ENCODE peak calls at places on chromosomes 2 and 18, in four cellular contexts. M is RKO; Y is renal cortical epithelial cell; X is naive thymus-derived CD8-positive, alpha-beta T cell. V is an unnamed sample.

GRCh38 chr2:46871976-46872381 is 43.6 kb downstream of the MCFD2 start:
- DNase-seq in M (no peak), Y (no peak), X (no peak), V (no peak)

GRCh38 chr2:1766851-1767771 is 22.8 kb upstream of the PXDN start:
- DNase-seq in M (no peak), Y (no peak), X (no peak), V (no peak)

GRCh38 chr2:68043719-68044498 is 18.9 kb downstream of the C1D start:
- DNase-seq in M (peak; percentile 42), Y (peak; percentile 28), X (no peak), V (no peak)

GRCh38 chr18:3248062-3248669 is 565 bp downstream of the MYL12A start:
- DNase-seq in M (peak; percentile 43), Y (no peak), X (no peak), V (no peak)

GRCh38 chr18:26875040-26875654 is 9.6 kb upstream of the AQP4 start:
- DNase-seq in M (no peak), Y (peak; percentile 63), X (no peak), V (no peak)

GRCh38 chr2:43519711-43520221 is 76.1 kb downstream of the THADA start:
- DNase-seq in M (no peak), Y (peak; percentile 100), X (no peak), V (no peak)

GRCh38 chr2:59935005-59935404 is 618.4 kb downstream of the BCL11A start:
- DNase-seq in M (no peak), Y (no peak), X (no peak), V (no peak)

GRCh38 chr2:220795705-220796104 is 776.4 kb downstream of the EPHA4 start:
- DNase-seq in M (no peak), Y (no peak), X (no peak), V (no peak)

GRCh38 chr2:12594590-12594989 is 122.1 kb upstream of the TRIB2 start:
- DNase-seq in M (no peak), Y (no peak), X (no peak), V (no peak)